ENCODE peak calls at places on chromosomes 5 and 9, in seven cellular contexts. U is lower lobe of right lung, P is GM12865, E is kidney epithelial cell, L is HCT116, I is tibial artery, T is PC-3. Z is an unnamed sample.

GRCh38 chr9:76266649-76267627 is 127.3 kb downstream of the RFK start:
- DNase-seq in U (no peak), P (no peak), E (no peak), L (no peak), I (no peak), T (no peak), Z (no peak)

GRCh38 chr5:142978726-142979125 is 208.5 kb downstream of the ARHGAP26 start:
- DNase-seq in U (no peak), P (no peak), E (no peak), L (no peak), I (no peak), T (no peak), Z (no peak)

GRCh38 chr9:2768330-2768729 is 51.0 kb downstream of the KCNV2 start:
- DNase-seq in U (no peak), P (no peak), E (no peak), L (no peak), I (no peak), T (no peak), Z (no peak)

GRCh38 chr5:181235689-181236366 is 7.9 kb downstream of the RACK1 start:
- DNase-seq in U (no peak), P (no peak), E (no peak), L (no peak), I (no peak), T (no peak), Z (no peak)

GRCh38 chr5:79798892-79799590 is 109.4 kb downstream of the CMYA5 start:
- DNase-seq in U (no peak), P (no peak), E (no peak), L (no peak), I (no peak), T (no peak), Z (no peak)

GRCh38 chr9:110199643-110200042 is 8.3 kb downstream of the C9orf152 start:
- DNase-seq in U (no peak), P (no peak), E (no peak), L (no peak), I (no peak), T (no peak), Z (no peak)

GRCh38 chr9:117156771-117157535 is 257.9 kb downstream of the ASTN2 start:
- DNase-seq in U (no peak), P (no peak), E (no peak), L (no peak), I (no peak), T (no peak), Z (no peak)

GRCh38 chr5:134577796-134578577 is 52.5 kb downstream of the JADE2 start:
- DNase-seq in U (peak), P (peak), E (no peak), L (peak), I (peak), T (peak), Z (no peak)

GRCh38 chr9:33186457-33187168 is 19.5 kb upstream of the B4GALT1 start:
- DNase-seq in U (no peak), P (peak), E (no peak), L (no peak), I (no peak), T (no peak), Z (no peak)

GRCh38 chr5:177469750-177470525 is 3.5 kb downstream of the DBN1 start:
- DNase-seq in U (no peak), P (no peak), E (no peak), L (no peak), I (no peak), T (no peak), Z (no peak)

GRCh38 chr5:168114444-168115017 is 176.9 kb upstream of the WWC1 start:
- DNase-seq in U (peak), P (peak), E (no peak), L (peak), I (no peak), T (peak), Z (peak)

GRCh38 chr9:35673132-35673997 is at the start of gene CA9:
- DNase-seq in U (no peak), P (no peak), E (no peak), L (no peak), I (no peak), T (no peak), Z (no peak)

GRCh38 chr9:105967798-105968197 is 273.5 kb downstream of the TMEM38B start:
- DNase-seq in U (no peak), P (no peak), E (no peak), L (no peak), I (no peak), T (no peak), Z (no peak)

GRCh38 chr5:57551974-57552537 is 69.4 kb upstream of the ACTBL2 start:
- DNase-seq in U (no peak), P (no peak), E (no peak), L (no peak), I (no peak), T (no peak), Z (no peak)

GRCh38 chr9:100813871-100814270 is 214.7 kb upstream of the PLPPR1 start:
- DNase-seq in U (no peak), P (no peak), E (no peak), L (no peak), I (no peak), T (no peak), Z (no peak)

GRCh38 chr9:4371108-4371507 is 71.2 kb upstream of the GLIS3 start:
- DNase-seq in U (no peak), P (no peak), E (peak), L (no peak), I (no peak), T (peak), Z (no peak)

GRCh38 chr5:170503970-170504525 is at the start of gene KCNIP1:
- DNase-seq in U (no peak), P (no peak), E (no peak), L (no peak), I (no peak), T (no peak), Z (no peak)

GRCh38 chr9:78296208-78296892 is 575 bp upstream of the PSAT1 start:
- DNase-seq in U (peak), P (peak), E (no peak), L (no peak), I (no peak), T (peak), Z (no peak)

GRCh38 chr5:135966165-135966564 is 11.4 kb upstream of the LECT2 start:
- DNase-seq in U (no peak), P (no peak), E (no peak), L (no peak), I (no peak), T (no peak), Z (no peak)

GRCh38 chr9:112065781-112066606 is 109.1 kb downstream of the SUSD1 start:
- DNase-seq in U (peak), P (no peak), E (peak), L (peak), I (no peak), T (peak), Z (no peak)

GRCh38 chr5:112165399-112165798 is 253.7 kb downstream of the EPB41L4A start:
- DNase-seq in U (no peak), P (no peak), E (no peak), L (no peak), I (no peak), T (no peak), Z (no peak)

GRCh38 chr9:133572821-133573361 is 36.3 kb downstream of the FAM163B start:
- DNase-seq in U (peak), P (no peak), E (no peak), L (no peak), I (no peak), T (no peak), Z (no peak)

GRCh38 chr5:64939772-64940510 is 171.2 kb downstream of the CWC27 start:
- DNase-seq in U (peak), P (no peak), E (no peak), L (no peak), I (peak), T (peak), Z (no peak)

GRCh38 chr5:41843456-41844112 is 26.6 kb downstream of the OXCT1 start:
- DNase-seq in U (no peak), P (peak), E (peak), L (peak), I (no peak), T (peak), Z (no peak)

GRCh38 chr9:123835821-123836220 is 94.1 kb downstream of the DENND1A start:
- DNase-seq in U (no peak), P (no peak), E (no peak), L (no peak), I (no peak), T (no peak), Z (no peak)

GRCh38 chr9:123832176-123832575 is 97.8 kb downstream of the DENND1A start:
- DNase-seq in U (no peak), P (no peak), E (no peak), L (no peak), I (no peak), T (no peak), Z (no peak)

GRCh38 chr9:123832858-123833257 is 97.1 kb downstream of the DENND1A start:
- DNase-seq in U (peak), P (no peak), E (no peak), L (no peak), I (no peak), T (no peak), Z (no peak)

GRCh38 chr9:123834907-123835562 is 94.9 kb downstream of the DENND1A start:
- DNase-seq in U (no peak), P (peak), E (no peak), L (no peak), I (no peak), T (no peak), Z (no peak)

DNA sequence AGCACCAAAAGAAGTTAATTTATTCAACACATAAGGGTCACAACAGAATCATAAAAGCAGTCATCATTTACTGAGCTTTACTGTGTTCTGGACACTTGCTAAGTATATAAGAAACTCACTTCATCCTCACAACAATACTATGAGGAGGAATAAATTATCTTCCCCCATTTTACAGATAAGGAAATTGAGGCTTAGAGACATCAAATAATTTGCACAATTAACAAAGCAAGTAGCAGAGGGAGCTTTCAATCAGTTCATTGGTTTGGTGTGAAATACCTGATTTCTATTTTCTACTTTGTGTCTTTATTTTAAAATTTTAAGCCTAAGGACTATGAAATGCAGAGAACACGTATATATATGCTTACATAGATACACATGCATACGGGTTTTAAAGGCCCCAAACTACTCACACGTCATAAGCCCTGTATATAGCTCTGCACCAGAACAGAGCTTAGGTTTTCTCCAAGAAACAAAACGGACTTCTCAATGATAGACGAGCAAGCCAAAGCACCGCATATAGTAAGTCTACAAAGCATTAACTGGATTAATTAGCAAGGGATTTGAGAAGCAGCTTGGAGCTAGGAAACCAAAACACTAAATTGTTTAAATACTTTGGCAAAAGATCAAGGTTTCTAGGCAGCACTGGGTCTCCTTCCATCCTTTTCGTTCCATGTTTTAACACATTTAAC is 95.6 kb downstream of the DENND1A start:
- DNase-seq in U (no peak), P (no peak), E (no peak), L (no peak), I (no peak), T (no peak), Z (no peak)
- H3K4me3 ChIP-seq in U (peak), P (no peak), E (no peak), L (no peak), I (no peak), T (no peak), Z (no peak)

GRCh38 chr9:137422668-137423000 is 328 bp downstream of the EXD3 start:
- DNase-seq in U (peak), P (peak), E (no peak), L (no peak), I (no peak), T (peak), Z (no peak)
- H3K4me3 ChIP-seq in U (peak), P (peak), E (peak), L (peak), I (peak), T (peak), Z (peak)

GRCh38 chr9:132201139-132201538 is 39.3 kb downstream of the NTNG2 start:
- DNase-seq in U (peak), P (no peak), E (no peak), L (no peak), I (no peak), T (no peak), Z (no peak)
- H3K4me3 ChIP-seq in U (no peak), P (no peak), E (no peak), L (no peak), I (no peak), T (no peak), Z (no peak)

GRCh38 chr9:28971881-28972280 is 1398.6 kb upstream of the C9orf72 start:
- DNase-seq in U (no peak), P (no peak), E (no peak), L (no peak), I (no peak), T (no peak), Z (no peak)

GRCh38 chr9:28970241-28970654 is 1397.0 kb upstream of the C9orf72 start:
- DNase-seq in U (no peak), P (no peak), E (no peak), L (no peak), I (no peak), T (no peak), Z (no peak)
- H3K4me3 ChIP-seq in U (no peak), P (no peak), E (no peak), L (no peak), I (no peak), T (no peak), Z (no peak)

GRCh38 chr9:97906236-97906831 is 16.0 kb downstream of the TRMO start:
- DNase-seq in U (peak), P (no peak), E (no peak), L (no peak), I (no peak), T (no peak), Z (no peak)
- H3K4me3 ChIP-seq in U (no peak), P (no peak), E (no peak), L (no peak), I (no peak), T (no peak), Z (no peak)

DNA sequence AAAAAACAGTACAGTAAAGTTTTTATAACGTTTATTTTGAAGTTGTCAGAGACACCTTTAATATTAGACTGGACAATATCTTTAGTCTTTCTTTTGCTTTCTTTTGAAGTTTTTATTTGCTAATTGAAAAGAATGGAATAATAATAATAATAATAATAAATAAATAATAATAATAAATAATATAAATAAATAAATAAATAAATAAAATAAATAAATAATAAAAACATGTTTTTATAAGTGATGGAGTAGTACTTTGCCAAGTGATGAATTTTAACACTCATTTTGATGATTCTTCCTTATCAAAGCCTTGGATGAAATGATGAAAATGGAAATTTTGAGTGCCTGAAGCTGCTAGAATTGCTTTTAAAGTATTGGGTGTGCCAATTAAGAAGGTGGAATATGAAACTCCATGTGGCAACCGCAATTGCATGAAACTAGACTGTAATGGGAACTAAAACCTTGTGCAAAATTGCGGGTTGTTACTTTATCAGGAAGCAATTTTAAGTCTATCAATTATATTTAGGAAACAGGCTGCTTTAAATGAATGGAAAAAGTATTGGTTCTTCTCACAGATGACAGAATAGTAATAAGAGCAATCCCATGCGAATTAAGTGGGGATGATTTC is 4.4 kb downstream of the ANXA1 start:
- DNase-seq in U (no peak), P (no peak), E (no peak), L (no peak), I (no peak), T (no peak), Z (no peak)
- H3K4me3 ChIP-seq in U (peak), P (no peak), E (no peak), L (no peak), I (no peak), T (no peak), Z (no peak)

GRCh38 chr5:73233053-73233460 is 60.1 kb downstream of the TMEM174 start:
- DNase-seq in U (no peak), P (no peak), E (no peak), L (no peak), I (no peak), T (no peak), Z (no peak)

GRCh38 chr5:73236541-73237128 is 63.6 kb downstream of the TMEM174 start:
- DNase-seq in U (no peak), P (no peak), E (no peak), L (no peak), I (no peak), T (no peak), Z (no peak)

GRCh38 chr5:73233461-73234151 is 60.6 kb downstream of the TMEM174 start:
- DNase-seq in U (no peak), P (no peak), E (no peak), L (no peak), I (no peak), T (no peak), Z (no peak)

GRCh38 chr5:73232266-73233041 is 59.5 kb downstream of the TMEM174 start:
- DNase-seq in U (no peak), P (no peak), E (no peak), L (no peak), I (no peak), T (no peak), Z (no peak)

DNA sequence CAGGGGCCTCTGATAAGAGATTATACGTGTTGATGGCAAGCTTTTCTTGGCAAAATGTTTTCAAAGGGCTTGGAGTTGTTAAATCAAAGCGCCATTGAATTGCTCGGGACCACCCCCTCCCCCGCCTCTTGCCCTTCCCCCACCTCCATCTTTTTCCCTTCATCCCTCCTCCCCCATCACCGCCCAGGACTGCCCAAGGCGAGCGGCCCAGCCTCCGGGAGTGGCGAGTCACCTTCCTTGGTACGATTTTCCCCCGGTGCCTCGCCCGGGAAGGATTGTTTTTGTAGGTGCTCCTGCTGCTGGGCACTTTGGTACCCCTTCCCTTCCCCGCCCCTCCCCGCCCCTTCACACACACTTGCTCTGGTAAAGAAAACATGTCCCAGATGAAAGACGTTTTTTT is 61.2 kb downstream of the TMEM174 start:
- DNase-seq in U (no peak), P (no peak), E (no peak), L (no peak), I (no peak), T (no peak), Z (no peak)
- H3K4me3 ChIP-seq in U (peak), P (no peak), E (peak), L (no peak), I (peak), T (no peak), Z (no peak)

GRCh38 chr5:54063817-54064216 is 246.6 kb downstream of the ARL15 start:
- DNase-seq in U (no peak), P (no peak), E (peak), L (no peak), I (no peak), T (no peak), Z (no peak)
- H3K4me3 ChIP-seq in U (no peak), P (no peak), E (no peak), L (no peak), I (no peak), T (no peak), Z (no peak)

Z was measured in Panc1.